ENCODE peak calls at places on chromosomes 13 and 19, in nine cellular contexts. O is esophagus squamous epithelium, W is A549, M is heart left ventricle, P is ovary, E is adrenal gland, B is Peyer's patch, S is tibial nerve, F is body of pancreas. L is an unnamed sample. For H3K4me1, the result is how much of the 10 kb centered on the place peaks cover.

GRCh38 chr13:105665284-105665683 is 870.2 kb downstream of the EFNB2 start:
- DNase-seq in W (no peak), O (no peak), F (no peak), M (no peak), S (no peak), E (no peak), P (no peak), B (no peak), L (no peak)

GRCh38 chr19:15199652-15200574 is 882 bp downstream of the NOTCH3 start:
- DNase-seq in F (peak), B (no peak), S (no peak), O (no peak), P (peak), M (no peak), W (no peak), E (no peak), L (no peak)

GRCh38 chr19:5844456-5845433 is 5.2 kb upstream of the FUT6 start:
- DNase-seq in F (no peak), W (no peak), M (no peak), O (no peak), B (no peak), P (no peak), E (no peak), S (no peak), L (no peak)

GRCh38 chr19:45485301-45486077 is 11.4 kb downstream of the RTN2 start:
- DNase-seq in M (peak), O (peak), S (peak), B (peak), E (peak), W (peak), F (peak), P (peak), L (peak)

GRCh38 chr13:105389373-105389772 is 1146.1 kb downstream of the EFNB2 start:
- DNase-seq in E (no peak), P (no peak), W (no peak), B (no peak), M (no peak), S (no peak), O (no peak), F (no peak), L (no peak)

GRCh38 chr13:78341032-78341431 is 262.3 kb downstream of the POU4F1 start:
- DNase-seq in E (no peak), P (no peak), F (no peak), O (no peak), B (no peak), S (no peak), W (no peak), M (no peak), L (no peak)

GRCh38 chr19:44876930-44877530 is 14.0 kb upstream of the TOMM40 start:
- DNase-seq in S (no peak), O (no peak), M (no peak), P (no peak), E (no peak), W (no peak), B (no peak), F (no peak), L (no peak)

GRCh38 chr13:43154083-43154739 is 130.8 kb downstream of the DNAJC15 start:
- DNase-seq in E (no peak), P (no peak), B (no peak), W (no peak), S (no peak), F (no peak), M (no peak), O (no peak), L (no peak)

GRCh38 chr13:43154839-43155238 is 131.5 kb downstream of the DNAJC15 start:
- DNase-seq in P (no peak), O (no peak), M (no peak), W (no peak), F (no peak), E (no peak), S (no peak), B (no peak), L (no peak)

GRCh38 chr13:51243832-51244231 is 21.6 kb downstream of the FAM124A start:
- DNase-seq in P (no peak), M (no peak), F (no peak), O (no peak), S (no peak), E (no peak), W (no peak), B (no peak), L (no peak)

DNA sequence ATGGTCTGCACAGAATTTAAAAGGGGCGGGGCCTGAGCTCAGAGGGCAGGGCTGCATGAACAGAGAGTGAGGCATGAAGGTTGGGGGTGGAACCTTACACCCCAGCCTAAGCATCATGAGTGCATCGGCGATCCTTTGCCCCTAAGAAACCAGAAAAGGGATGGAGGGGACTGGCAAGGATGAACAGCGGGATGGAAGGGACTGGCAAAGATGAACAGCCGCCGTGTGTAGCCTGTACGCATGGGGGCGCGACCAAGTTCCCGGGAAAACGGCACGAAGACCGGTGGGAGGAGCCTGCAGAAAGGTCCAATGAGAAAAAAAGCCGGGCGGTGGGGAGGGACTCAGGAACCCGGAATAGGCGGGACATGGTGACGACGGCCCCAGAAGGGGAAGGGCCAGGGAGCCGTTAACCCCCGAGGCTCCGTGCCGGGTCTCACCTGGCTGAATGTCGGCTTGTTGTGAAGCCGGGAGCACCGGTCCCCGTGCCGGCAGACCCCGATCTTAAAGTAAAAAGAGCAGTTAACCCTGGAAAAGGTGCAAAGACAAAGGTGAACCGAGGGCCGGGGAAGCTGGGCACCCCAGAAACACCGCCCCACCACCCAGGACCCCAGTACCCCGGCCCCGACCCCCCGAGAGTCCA is 410 bp downstream of the U2AF1L4 start:
- DNase-seq in F (peak), M (peak), W (peak), E (peak), S (peak), P (peak), O (peak), B (peak), L (peak)
- H3K4me1 ChIP-seq in F (under half), M (under half), W (under half), E (under half), S (half or more), P (under half), O (under half), B (under half), L (under half)

GRCh38 chr13:37602743-37603381 is 4.3 kb upstream of the POSTN start:
- DNase-seq in E (no peak), O (no peak), M (no peak), S (no peak), B (no peak), P (no peak), W (no peak), F (no peak), L (no peak)

DNA sequence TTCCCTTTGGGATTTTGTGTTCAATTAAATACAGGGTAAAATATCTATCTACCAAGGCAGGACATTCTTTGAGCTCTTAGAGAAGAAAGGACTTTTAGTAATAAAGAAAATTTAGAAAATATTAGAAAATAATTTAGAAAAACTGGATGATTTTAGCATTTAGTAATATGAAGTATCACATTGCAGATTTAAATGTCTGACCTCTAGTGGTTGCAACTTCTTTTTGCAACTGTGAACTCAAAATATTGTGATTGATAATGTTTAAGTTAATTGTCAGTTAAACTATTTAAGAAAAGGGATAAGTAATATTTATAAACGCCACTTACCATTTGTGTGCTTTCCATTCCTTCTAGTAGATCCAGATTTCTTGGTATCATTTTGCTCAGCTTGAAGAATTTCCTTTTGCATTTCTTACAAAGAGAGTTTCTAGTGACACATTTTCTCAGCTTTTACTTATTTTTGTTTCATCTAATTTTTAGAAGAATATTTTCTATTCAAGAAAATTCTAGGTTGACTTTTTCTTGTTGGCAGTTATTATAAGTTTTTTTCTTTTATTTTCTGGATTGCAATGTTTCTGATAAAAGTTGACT is 10.3 kb upstream of the POSTN start:
- DNase-seq in P (no peak), B (no peak), F (no peak), O (no peak), W (no peak), E (no peak), S (no peak), M (no peak), L (no peak)
- TF ChIP-seq POLR2A in P (no peak), B (no peak), F (no peak), O (no peak), W (no peak), E (no peak), S (no peak), M (no peak), L (no peak)

GRCh38 chr13:75458696-75459422 is 23.1 kb downstream of the TBC1D4 start:
- DNase-seq in S (no peak), P (no peak), W (no peak), B (no peak), E (peak), M (peak), F (peak), O (no peak), L (peak)

GRCh38 chr13:75452564-75452963 is 29.4 kb downstream of the TBC1D4 start:
- DNase-seq in O (no peak), B (no peak), M (no peak), S (no peak), W (no peak), P (no peak), F (no peak), E (no peak), L (no peak)

GRCh38 chr13:75455962-75456361 is 26.0 kb downstream of the TBC1D4 start:
- DNase-seq in S (no peak), B (no peak), W (no peak), O (no peak), P (no peak), F (no peak), E (no peak), M (no peak), L (no peak)

GRCh38 chr13:75454497-75454896 is 27.5 kb downstream of the TBC1D4 start:
- DNase-seq in B (no peak), P (no peak), F (no peak), O (no peak), E (no peak), S (no peak), M (no peak), W (no peak), L (no peak)
- H3K4me1 ChIP-seq in B (under half), P (under half), F (under half), O (under half), E (under half), S (under half), M (under half), W (under half), L (under half)

GRCh38 chr19:41324921-41325639 is 15.1 kb downstream of the CCDC97 start:
- DNase-seq in F (peak), O (no peak), E (peak), W (peak), B (peak), S (no peak), P (peak), M (peak), L (peak)

GRCh38 chr19:41323023-41323422 is 13.1 kb downstream of the CCDC97 start:
- DNase-seq in P (peak), B (no peak), O (no peak), F (no peak), E (peak), W (no peak), M (no peak), S (no peak), L (no peak)

GRCh38 chr19:41325640-41325946 is 15.6 kb downstream of the CCDC97 start:
- DNase-seq in S (no peak), W (no peak), E (no peak), M (no peak), P (no peak), B (no peak), F (no peak), O (no peak), L (no peak)

GRCh38 chr19:41323430-41324125 is 13.6 kb downstream of the CCDC97 start:
- DNase-seq in S (peak), M (peak), W (peak), P (peak), F (peak), E (peak), O (no peak), B (no peak), L (no peak)

DNA sequence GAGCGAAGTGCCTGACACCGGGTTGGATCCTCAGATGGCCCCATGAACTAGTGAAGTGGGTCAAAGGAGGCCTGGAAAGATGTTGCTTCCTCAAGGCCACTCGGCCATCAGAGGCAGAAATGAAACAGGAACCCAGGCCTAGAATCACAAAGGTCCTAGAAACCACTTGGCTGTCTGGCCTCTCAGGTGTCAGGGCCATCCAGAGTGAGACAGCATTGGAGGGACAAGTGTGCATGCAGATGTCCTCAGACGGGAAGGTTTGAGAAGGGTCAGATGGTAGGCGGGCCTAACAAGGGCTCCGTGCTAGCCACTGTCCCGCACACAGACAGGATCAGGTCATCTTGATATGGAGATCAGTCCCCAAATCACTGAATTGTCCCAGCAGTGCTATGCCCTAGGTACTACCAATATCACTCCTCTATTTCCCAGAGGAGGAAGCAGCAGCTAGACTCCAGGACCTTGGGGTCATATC is 14.3 kb downstream of the CCDC97 start:
- DNase-seq in W (peak), P (no peak), F (no peak), S (no peak), E (no peak), B (no peak), O (no peak), M (no peak), L (no peak)
- TF ChIP-seq POLR2A in W (no peak), P (peak), F (no peak), S (no peak), E (no peak), B (no peak), O (no peak), M (no peak), L (no peak)

L was measured in right lobe of liver.